ENCODE peak calls at places on chromosome 1, in eight cellular contexts. D is activated naive CD4-positive, alpha-beta T cell; R is activated T-helper 1 cell treated with anti-CD3 and anti-CD28 coated beads, Interleukin-2, amount 50 U/mL, for 16 hours; Y is A172; A is SHP77; P is activated T-cell treated with anti-CD3 and anti-CD28 coated beads, Interleukin-2, amount 50 U/mL, for 4 hours; M is HL-60; K is nephron progenitor cell. S is an unnamed sample.

GRCh38 chr1:201296371-201296770 is 13.1 kb downstream of the PKP1 start:
- DNase-seq in D (no peak), R (no peak), Y (no peak), A (no peak), P (no peak), M (no peak), K (no peak), S (no peak)

GRCh38 chr1:232459826-232460225 is 170.1 kb downstream of the SIPA1L2 start:
- DNase-seq in D (no peak), R (no peak), Y (no peak), A (no peak), P (no peak), M (no peak), K (no peak), S (no peak)

GRCh38 chr1:198638894-198639319 is at the start of gene PTPRC:
- DNase-seq in D (no peak), R (no peak), Y (no peak), A (no peak), P (no peak), M (peak; percentile 79), K (no peak), S (no peak)

GRCh38 chr1:164765557-164765956 is 206.6 kb downstream of the PBX1 start:
- DNase-seq in D (no peak), R (no peak), Y (peak; percentile 89), A (no peak), P (no peak), M (no peak), K (no peak), S (no peak)

GRCh38 chr1:111603979-111604378 is 15.6 kb upstream of the RAP1A start:
- DNase-seq in D (peak; percentile 54), R (peak; percentile 56), Y (no peak), A (no peak), P (peak; percentile 66), M (peak; percentile 19), K (no peak), S (no peak)

GRCh38 chr1:201493757-201494617 is 12.9 kb downstream of the CSRP1 start:
- DNase-seq in D (no peak), R (no peak), Y (peak; percentile 78), A (no peak), P (no peak), M (no peak), K (peak; percentile 26), S (no peak)

GRCh38 chr1:220113136-220113695 is 19.3 kb downstream of the IARS2 start:
- DNase-seq in D (no peak), R (no peak), Y (peak; percentile 46), A (peak; percentile 11), P (no peak), M (peak; percentile 33), K (no peak), S (no peak)

GRCh38 chr1:95655321-95656020 is 421.5 kb downstream of the RWDD3 start:
- DNase-seq in D (no peak), R (no peak), Y (no peak), A (no peak), P (no peak), M (no peak), K (no peak), S (no peak)

GRCh38 chr1:184973308-184974085 is 811 bp downstream of the NIBAN1 start:
- DNase-seq in D (no peak), R (peak; percentile 54), Y (peak; percentile 57), A (no peak), P (peak; percentile 40), M (peak; percentile 88), K (no peak), S (peak; percentile 85)

GRCh38 chr1:178465011-178465410 is 31.8 kb downstream of the CLEC20A start:
- DNase-seq in D (no peak), R (no peak), Y (no peak), A (no peak), P (no peak), M (no peak), K (no peak), S (no peak)

GRCh38 chr1:216750031-216750627 is 26.9 kb upstream of the ESRRG start:
- DNase-seq in D (no peak), R (no peak), Y (peak; percentile 68), A (peak; percentile 66), P (no peak), M (peak; percentile 3), K (peak; percentile 31), S (no peak)

GRCh38 chr1:230169454-230170152 is 102.6 kb downstream of the GALNT2 start:
- DNase-seq in D (no peak), R (no peak), Y (no peak), A (no peak), P (no peak), M (no peak), K (no peak), S (no peak)

GRCh38 chr1:230899845-230900251 is 31.5 kb upstream of the C1orf198 start:
- DNase-seq in D (no peak), R (no peak), Y (peak; percentile 20), A (no peak), P (no peak), M (no peak), K (no peak), S (no peak)

GRCh38 chr1:203448521-203449061 is 27.0 kb upstream of the PRELP start:
- DNase-seq in D (no peak), R (no peak), Y (no peak), A (no peak), P (no peak), M (no peak), K (peak; percentile 53), S (peak; percentile 90)

GRCh38 chr1:240235521-240236288 is 144.0 kb downstream of the FMN2 start:
- DNase-seq in D (no peak), R (no peak), Y (no peak), A (no peak), P (no peak), M (no peak), K (no peak), S (no peak)

GRCh38 chr1:51636765-51637522 is 20.1 kb downstream of the OSBPL9 start:
- DNase-seq in D (no peak), R (no peak), Y (peak; percentile 86), A (no peak), P (no peak), M (no peak), K (no peak), S (no peak)